ENCODE peak calls at places on chromosomes 1 and 21, in nine cellular contexts. W, H, S, E, D, Z, K, C and F are unnamed samples.

GRCh38 chr1:36513676-36514473 is 31.2 kb upstream of the CSF3R start:
- DNase-seq in D (no peak), K (no peak), S (no peak), C (peak; percentile 21), H (no peak), W (peak; percentile 56), Z (no peak), E (no peak), F (no peak)

GRCh38 chr1:182003953-182004586 is 57.4 kb downstream of the ZNF648 start:
- DNase-seq in K (no peak), D (no peak), S (no peak), W (peak; percentile 18), E (no peak), H (no peak), C (no peak), Z (peak; percentile 39), F (no peak)

GRCh38 chr1:39677645-39678044 is 5.7 kb upstream of the NT5C1A start:
- DNase-seq in W (no peak), Z (no peak), S (no peak), C (no peak), K (no peak), E (no peak), H (no peak), D (no peak), F (no peak)

GRCh38 chr1:212752256-212752933 is 39.2 kb downstream of the NSL1 start:
- DNase-seq in E (no peak), W (no peak), K (no peak), H (no peak), C (no peak), D (no peak), Z (no peak), S (no peak), F (no peak)

GRCh38 chr21:42147386-42148020 is 71.4 kb upstream of the ABCG1 start:
- DNase-seq in Z (no peak), C (no peak), K (no peak), E (no peak), D (no peak), H (no peak), S (no peak), W (no peak), F (peak; percentile 13)

GRCh38 chr1:226912587-226913176 is 27.4 kb upstream of the COQ8A start:
- DNase-seq in Z (peak; percentile 84), H (peak; percentile 73), S (peak; percentile 17), C (no peak), W (peak; percentile 90), K (peak; percentile 65), D (peak; percentile 16), E (peak; percentile 44), F (no peak)

GRCh38 chr1:61056674-61057439 is 25.5 kb upstream of the NFIA start:
- DNase-seq in Z (peak; percentile 77), S (peak; percentile 53), D (no peak), E (peak; percentile 57), K (no peak), W (no peak), H (no peak), C (no peak), F (no peak)

GRCh38 chr1:26237230-26237966 is 3.4 kb downstream of the CEP85 start:
- DNase-seq in W (no peak), K (no peak), Z (no peak), C (no peak), E (peak; percentile 37), H (no peak), D (no peak), S (peak; percentile 26), F (no peak)

GRCh38 chr1:15152318-15153183 is 996 bp upstream of the TMEM51 start:
- DNase-seq in S (peak; percentile 89), E (peak; percentile 89), D (no peak), Z (peak; percentile 77), W (peak; percentile 89), K (no peak), C (no peak), H (no peak), F (peak; percentile 42)

GRCh38 chr1:87252406-87252805 is 76.3 kb upstream of the LMO4 start:
- DNase-seq in H (no peak), K (no peak), E (no peak), S (no peak), D (no peak), Z (no peak), C (no peak), W (no peak), F (no peak)

GRCh38 chr1:25484533-25484932 is 53.8 kb downstream of the MACO1 start:
- DNase-seq in E (no peak), W (no peak), H (no peak), S (no peak), Z (no peak), K (no peak), C (no peak), D (no peak), F (no peak)

GRCh38 chr1:198880818-198881597 is 242.2 kb downstream of the PTPRC start:
- DNase-seq in H (no peak), S (peak; percentile 87), W (no peak), C (no peak), D (no peak), E (peak; percentile 74), K (no peak), Z (no peak), F (no peak)

GRCh38 chr21:42835211-42835610 is 44.1 kb downstream of the WDR4 start:
- DNase-seq in W (no peak), K (no peak), S (no peak), C (no peak), H (no peak), D (no peak), E (no peak), Z (no peak), F (no peak)

GRCh38 chr1:178470411-178470960 is 26.3 kb downstream of the CLEC20A start:
- DNase-seq in W (no peak), H (no peak), C (no peak), K (no peak), D (no peak), Z (no peak), S (peak; percentile 6), E (peak; percentile 20), F (no peak)

GRCh38 chr1:18121072-18121820 is 13.6 kb downstream of the IGSF21 start:
- DNase-seq in S (no peak), C (no peak), E (no peak), K (no peak), W (no peak), H (no peak), Z (no peak), D (no peak), F (no peak)

GRCh38 chr1:183241446-183241845 is 55.4 kb downstream of the LAMC2 start:
- DNase-seq in Z (no peak), K (no peak), D (no peak), C (no peak), H (no peak), E (no peak), S (no peak), W (no peak), F (no peak)